ENCODE peak calls at places on chromosomes 1 and 21, in seven cellular contexts. N is AG09319, M is NCI-H1694 treated with DMSO at 0.1 percent for 48 hours, P is NT2/D1, Y is foreskin fibroblast, R is transverse colon, A is endothelial cell. E is an unnamed sample.

GRCh38 chr1:61343623-61344257 is 261.4 kb downstream of the NFIA start:
- DNase-seq in A (no peak), M (no peak), R (no peak), N (no peak), P (no peak), Y (no peak), E (no peak)

GRCh38 chr1:63688302-63688701 is 85.5 kb upstream of the ROR1 start:
- DNase-seq in A (no peak), M (no peak), N (no peak), R (no peak), Y (no peak), P (no peak), E (no peak)

GRCh38 chr1:150186789-150187559 is 37.3 kb downstream of the PLEKHO1 start:
- DNase-seq in Y (no peak), M (peak), A (no peak), N (no peak), R (no peak), P (peak), E (peak)

GRCh38 chr1:4652631-4653327 is 1.6 kb upstream of the AJAP1 start:
- DNase-seq in R (peak), M (peak), Y (peak), A (peak), N (no peak), P (no peak), E (peak)

GRCh38 chr1:66618390-66618789 is 84.4 kb downstream of the SGIP1 start:
- DNase-seq in P (no peak), Y (no peak), A (no peak), R (no peak), N (peak), M (no peak), E (no peak)

GRCh38 chr1:118304722-118305344 is 119.8 kb upstream of the SPAG17 start:
- DNase-seq in N (peak), R (no peak), Y (no peak), A (peak), M (no peak), P (no peak), E (no peak)

GRCh38 chr1:41650176-41650519 is 165.7 kb upstream of the EDN2 start:
- DNase-seq in P (no peak), R (no peak), N (no peak), Y (no peak), M (no peak), A (no peak), E (no peak)

GRCh38 chr1:110228386-110228785 is 18.3 kb downstream of the KCNC4 start:
- DNase-seq in A (no peak), R (no peak), N (no peak), M (no peak), Y (no peak), P (no peak), E (no peak)

GRCh38 chr1:84000196-84000885 is 1.4 kb upstream of the TTLL7 start:
- DNase-seq in R (no peak), N (no peak), Y (no peak), M (no peak), P (no peak), A (no peak), E (no peak)

GRCh38 chr1:12424150-12424549 is 193.9 kb downstream of the DHRS3 start:
- DNase-seq in M (no peak), N (no peak), P (no peak), Y (peak), A (no peak), R (no peak), E (no peak)

GRCh38 chr1:155002479-155003226 is at the start of gene ZBTB7B:
- DNase-seq in P (no peak), Y (no peak), M (no peak), N (no peak), R (peak), A (peak), E (peak)

GRCh38 chr1:192453360-192454045 is 122.1 kb upstream of the RGS1 start:
- DNase-seq in M (no peak), A (no peak), P (no peak), R (no peak), N (no peak), Y (no peak), E (no peak)

GRCh38 chr1:235999259-235999925 is 65.5 kb downstream of the NID1 start:
- DNase-seq in M (no peak), Y (peak), R (no peak), P (peak), A (no peak), N (peak), E (no peak)

GRCh38 chr1:219113261-219113660 is 60.4 kb upstream of the LYPLAL1 start:
- DNase-seq in Y (peak), A (no peak), R (no peak), N (no peak), M (no peak), P (no peak), E (no peak)

GRCh38 chr1:32811917-32812316 is 5.2 kb downstream of the YARS1 start:
- DNase-seq in P (no peak), N (no peak), M (no peak), Y (no peak), A (no peak), R (no peak), E (no peak)

GRCh38 chr1:2310332-2311183 is 80.8 kb downstream of the MORN1 start:
- DNase-seq in A (no peak), P (no peak), M (no peak), Y (no peak), R (no peak), N (no peak), E (no peak)

GRCh38 chr21:36565616-36566015 is 85.7 kb upstream of the CLDN14 start:
- DNase-seq in A (no peak), N (no peak), P (no peak), M (no peak), Y (no peak), R (no peak), E (no peak)

GRCh38 chr1:86861424-86861823 is 52.5 kb downstream of the SELENOF start:
- DNase-seq in Y (no peak), N (no peak), R (no peak), M (no peak), A (no peak), P (no peak), E (no peak)

GRCh38 chr1:233614743-233615521 is 1.0 kb downstream of the KCNK1 start:
- DNase-seq in N (no peak), P (no peak), Y (no peak), R (peak), A (no peak), M (no peak), E (peak)

GRCh38 chr21:20971296-20971921 is 26.8 kb upstream of the NCAM2 start:
- DNase-seq in Y (peak), M (peak), A (peak), N (no peak), R (peak), P (peak), E (peak)

GRCh38 chr1:47751188-47751587 is 246.0 kb downstream of the TRABD2B start:
- DNase-seq in A (no peak), R (no peak), M (no peak), N (no peak), P (no peak), Y (no peak), E (no peak)

GRCh38 chr1:62529227-62529626 is 68.1 kb upstream of the ANGPTL3 start:
- DNase-seq in N (no peak), R (no peak), P (no peak), A (no peak), M (no peak), Y (no peak), E (no peak)

GRCh38 chr1:47211796-47212269 is 20.2 kb downstream of the TAL1 start:
- DNase-seq in N (no peak), A (peak), Y (no peak), R (no peak), M (no peak), P (no peak), E (peak)

GRCh38 chr1:214505134-214505533 is 46.3 kb downstream of the PTPN14 start:
- DNase-seq in M (no peak), P (no peak), R (no peak), Y (no peak), N (no peak), A (no peak), E (no peak)

GRCh38 chr1:79373481-79374132 is 367.1 kb upstream of the ADGRL4 start:
- DNase-seq in R (no peak), A (no peak), M (no peak), P (no peak), N (no peak), Y (peak), E (no peak)

GRCh38 chr21:41769106-41769505 is 2.3 kb upstream of the RIPK4 start:
- DNase-seq in P (no peak), R (no peak), A (no peak), M (no peak), N (no peak), Y (no peak), E (peak)

GRCh38 chr1:236518343-236518742 is 5.4 kb upstream of the LGALS8 start:
- DNase-seq in N (no peak), P (no peak), A (no peak), M (no peak), Y (no peak), R (no peak), E (no peak)

GRCh38 chr21:45623436-45623835 is 20.1 kb upstream of the PCBP3 start:
- DNase-seq in M (no peak), A (no peak), N (no peak), Y (no peak), R (no peak), P (no peak), E (peak)

GRCh38 chr1:230191079-230191478 is 124.0 kb downstream of the GALNT2 start:
- DNase-seq in P (no peak), A (no peak), R (peak), N (no peak), Y (peak), M (no peak), E (no peak)